ENCODE peak calls at places on chromosomes 3 and 15, in five cellular contexts. B, J, V, H and M are unnamed samples. For H3K4me1 and H3K27me3, the result is how much of the 10 kb centered on the place peaks cover.

GRCh38 chr3:89314454-89314853 is 207.0 kb downstream of the EPHA3 start:
- DNase-seq in B (no peak), J (no peak), V (no peak), H (peak), M (no peak)

GRCh38 chr15:60798821-60799220 is 319.9 kb upstream of the ICE2 start:
- DNase-seq in B (no peak), J (no peak), V (no peak), H (peak), M (no peak)

GRCh38 chr3:194687638-194688206 is 2.0 kb downstream of the FAM43A start:
- DNase-seq in B (peak), J (peak), V (peak), H (peak), M (peak)

GRCh38 chr15:66884661-66885237 is 180.7 kb upstream of the SMAD3 start:
- DNase-seq in B (no peak), J (no peak), V (no peak), H (no peak), M (no peak)

GRCh38 chr3:72341943-72342342 is 506.3 kb downstream of the SHQ1 start:
- DNase-seq in B (no peak), J (no peak), V (no peak), H (no peak), M (no peak)

GRCh38 chr3:71580636-71581215 is 2.8 kb downstream of the FOXP1 start:
- DNase-seq in B (no peak), J (no peak), V (no peak), H (peak), M (no peak)

GRCh38 chr15:80055933-80056332 is 3.5 kb upstream of the ZFAND6 start:
- DNase-seq in B (no peak), J (no peak), V (no peak), H (no peak), M (no peak)

GRCh38 chr15:83977992-83978391 is 257.6 kb upstream of the GOLGA6L4 start:
- DNase-seq in B (no peak), J (no peak), V (no peak), H (no peak), M (no peak)

GRCh38 chr3:183099026-183099837 is at the start of gene MCCC1:
- DNase-seq in B (peak), J (peak), V (peak), H (peak), M (peak)

GRCh38 chr3:184230603-184231528 is 1.5 kb downstream of the VWA5B2 start:
- DNase-seq in B (no peak), J (no peak), V (no peak), H (no peak), M (no peak)

GRCh38 chr3:147387550-147388394 is 18.6 kb downstream of the ZIC4 start:
- DNase-seq in B (no peak), J (no peak), V (no peak), H (no peak), M (no peak)

GRCh38 chr3:147383617-147384016 is 22.7 kb downstream of the ZIC4 start:
- DNase-seq in B (no peak), J (no peak), V (no peak), H (no peak), M (no peak)

GRCh38 chr3:147385059-147386012 is 21.0 kb downstream of the ZIC4 start:
- DNase-seq in B (no peak), J (no peak), V (no peak), H (no peak), M (no peak)

GRCh38 chr3:147381610-147382009 is 24.7 kb downstream of the ZIC4 start:
- DNase-seq in B (no peak), J (no peak), V (no peak), H (no peak), M (no peak)

GRCh38 chr3:147384210-147385058 is 21.9 kb downstream of the ZIC4 start:
- DNase-seq in B (no peak), J (no peak), V (no peak), H (no peak), M (no peak)
- H3K4me3 ChIP-seq in B (no peak), J (peak), V (no peak), H (no peak), M (no peak)

DNA sequence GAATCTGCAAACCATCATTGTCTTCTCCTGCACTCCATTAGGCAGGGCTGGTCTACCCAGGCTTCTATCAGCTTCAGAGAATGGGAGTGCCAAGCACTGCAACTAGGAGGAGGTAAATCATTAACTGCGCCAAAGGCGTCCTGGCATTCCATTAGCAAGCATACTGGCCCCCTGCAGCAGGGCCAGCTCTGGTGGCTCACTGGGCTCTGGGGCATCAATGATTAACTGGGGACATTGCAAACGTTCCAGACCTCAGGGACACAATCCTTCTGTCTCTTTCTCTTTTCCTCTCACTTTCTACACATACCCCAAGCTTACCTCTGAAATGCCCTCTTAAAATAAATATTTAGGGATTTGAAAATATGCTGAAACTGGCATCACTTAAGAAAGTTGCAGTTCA is 129.0 kb downstream of the MYLK start:
- DNase-seq in B (no peak), J (no peak), V (no peak), H (no peak), M (no peak)
- H3K4me1 ChIP-seq in B (under half), J (under half), V (under half), H (under half), M (under half)

DNA sequence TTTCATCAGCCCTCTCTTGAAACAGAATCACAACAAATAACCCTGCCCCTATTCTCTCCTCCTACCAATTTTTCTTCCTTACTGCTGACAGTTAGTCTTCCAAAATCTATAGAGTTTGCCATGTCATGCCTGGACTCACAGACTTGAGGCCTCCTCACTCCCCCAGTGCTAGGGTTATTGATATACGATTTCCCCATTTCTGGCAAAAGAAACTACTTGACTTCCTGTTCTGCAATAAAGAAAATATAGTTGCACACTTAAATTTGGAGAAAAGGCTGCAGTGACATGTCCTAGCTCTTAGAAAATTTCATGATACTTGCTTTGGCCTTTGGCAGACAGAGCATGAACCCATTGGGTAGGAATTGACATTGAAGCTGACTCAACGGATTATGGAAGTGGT is 75.9 kb downstream of the CYP19A1 start:
- DNase-seq in B (no peak), J (no peak), V (no peak), H (no peak), M (no peak)
- H3K27me3 ChIP-seq in B (under half), J (under half), V (under half), H (under half), M (under half)

GRCh38 chr3:58490860-58491501 is 915 bp upstream of the KCTD6 start:
- DNase-seq in B (no peak), J (no peak), V (peak), H (no peak), M (peak)
- H3K4me3 ChIP-seq in B (peak), J (no peak), V (peak), H (peak), M (peak)

DNA sequence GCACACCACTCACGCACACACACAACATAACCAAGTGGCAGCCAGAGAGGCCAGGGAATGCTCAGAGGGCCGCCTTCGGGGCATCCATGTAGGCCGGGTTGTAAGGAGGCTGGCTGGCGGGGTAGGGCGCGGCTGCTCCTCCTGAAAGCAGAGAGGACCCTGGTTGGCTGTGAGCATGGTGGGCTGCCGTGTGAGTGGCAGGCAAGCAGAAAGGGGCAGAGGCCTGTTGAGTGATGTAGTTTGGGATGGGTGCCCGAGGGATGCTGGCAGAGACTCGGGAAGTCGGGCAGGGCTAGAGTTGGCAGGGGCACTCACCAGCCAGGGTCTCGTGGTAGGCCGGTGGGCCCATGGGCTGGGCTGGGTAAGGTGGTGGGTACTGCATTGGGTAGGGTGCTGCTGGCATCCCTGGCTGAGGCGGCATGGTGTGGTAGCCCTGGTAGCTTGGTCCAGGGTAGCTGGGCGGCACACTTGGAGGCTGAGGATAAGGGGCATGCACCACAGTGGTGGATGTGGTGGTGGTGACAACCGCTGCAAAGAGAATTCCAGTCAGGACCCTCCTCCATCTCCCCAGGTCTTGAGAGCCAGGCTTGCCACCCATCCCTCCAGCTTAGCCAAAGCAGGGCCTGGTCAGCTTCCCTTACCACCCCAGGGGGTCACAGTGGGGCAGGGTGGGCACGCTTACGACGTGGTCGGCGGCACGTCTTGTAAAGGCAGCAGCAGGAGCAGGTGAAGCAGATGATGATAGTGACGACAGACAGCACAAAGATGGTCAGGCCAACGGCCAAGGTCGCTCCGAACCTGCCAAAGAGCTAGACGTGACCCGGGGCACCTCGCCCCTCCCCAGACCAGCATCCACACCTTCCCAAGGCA is 22.7 kb downstream of the ATRIP start:
- DNase-seq in B (no peak), J (no peak), V (no peak), H (no peak), M (no peak)
- H3K4me1 ChIP-seq in B (half or more), J (under half), V (half or more), H (under half), M (under half)